ENCODE peak calls at places on chromosomes 7 and 10, in eight cellular contexts. G, U, E, R, F, S, A and O are unnamed samples.
A peak's percentile ranks its signal among the peaks of the same experiment; 100 is the strongest.

GRCh38 chr7:66682350-66683093 is 53.8 kb downstream of the KCTD7 start:
- DNase-seq in R (no peak), A (peak; percentile 22), S (no peak), F (no peak), G (no peak), U (peak; percentile 23), E (peak; percentile 43), O (no peak)

GRCh38 chr10:124649209-124649608 is 95.0 kb downstream of the FAM53B start:
- DNase-seq in A (peak; percentile 51), F (no peak), U (no peak), E (no peak), R (no peak), S (no peak), G (no peak), O (no peak)

GRCh38 chr10:114334301-114334700 is 70.0 kb downstream of the AFAP1L2 start:
- DNase-seq in F (no peak), E (no peak), U (no peak), R (peak; percentile 66), A (peak; percentile 52), G (no peak), S (no peak), O (no peak)

GRCh38 chr7:157238087-157238486 is 98.7 kb upstream of the DNAJB6 start:
- DNase-seq in S (no peak), G (no peak), R (no peak), E (no peak), A (no peak), F (no peak), U (no peak), O (no peak)

GRCh38 chr7:34184466-34184865 is 279.1 kb downstream of the BMPER start:
- DNase-seq in G (no peak), R (no peak), A (peak; percentile 51), S (no peak), U (no peak), F (no peak), E (no peak), O (no peak)

GRCh38 chr10:119103687-119104652 is at the start of gene DENND10:
- DNase-seq in R (peak; percentile 47), G (peak; percentile 75), A (peak; percentile 87), F (peak; percentile 48), U (peak; percentile 64), S (peak; percentile 79), E (peak; percentile 85), O (no peak)

GRCh38 chr10:5509691-5510090 is 10.3 kb upstream of the CALML5 start:
- DNase-seq in G (no peak), U (no peak), F (no peak), A (no peak), R (no peak), S (no peak), E (no peak), O (no peak)

GRCh38 chr7:158772916-158773315 is 56.4 kb downstream of the ESYT2 start:
- DNase-seq in E (no peak), U (no peak), R (no peak), A (peak; percentile 18), F (no peak), G (no peak), S (no peak), O (no peak)

GRCh38 chr10:117710181-117710798 is 167.7 kb downstream of the EMX2 start:
- DNase-seq in E (no peak), G (no peak), A (no peak), S (no peak), U (no peak), R (no peak), F (no peak), O (no peak)

GRCh38 chr7:79452495-79453265 is 787 bp downstream of the MAGI2 start:
- DNase-seq in S (no peak), F (no peak), G (no peak), R (no peak), U (peak; percentile 3), A (peak; percentile 36), E (no peak), O (no peak)

GRCh38 chr10:49837096-49837495 is 75.0 kb upstream of the OGDHL start:
- DNase-seq in F (no peak), E (no peak), R (no peak), G (no peak), S (no peak), U (no peak), A (peak; percentile 59), O (no peak)

GRCh38 chr7:158606111-158606510 is 18.5 kb upstream of the PTPRN2 start:
- DNase-seq in A (peak; percentile 52), F (no peak), E (no peak), G (no peak), R (no peak), S (no peak), U (no peak), O (no peak)

GRCh38 chr7:68121655-68122054 is 1125.0 kb downstream of the TYW1 start:
- DNase-seq in S (no peak), F (no peak), A (no peak), G (no peak), E (no peak), R (no peak), U (no peak), O (no peak)

GRCh38 chr10:102643346-102644065 is 773 bp upstream of the TRIM8 start:
- DNase-seq in S (no peak), U (peak; percentile 70), G (no peak), E (peak; percentile 65), A (peak; percentile 82), R (no peak), F (no peak), O (no peak)

GRCh38 chr7:135601182-135601581 is 43.5 kb downstream of the NUP205 start:
- DNase-seq in E (no peak), A (peak; percentile 73), F (no peak), S (no peak), G (no peak), U (no peak), R (no peak), O (no peak)

GRCh38 chr7:150755473-150756099 is 18.4 kb downstream of the GIMAP5 start:
- DNase-seq in R (no peak), G (peak; percentile 60), U (peak; percentile 10), A (no peak), E (no peak), F (no peak), S (no peak), O (peak; percentile 55)

GRCh38 chr10:36721851-36722250 is 403.5 kb upstream of the ANKRD30A start:
- DNase-seq in E (no peak), R (no peak), S (no peak), U (peak; percentile 24), A (peak; percentile 43), G (no peak), F (no peak), O (no peak)

DNA sequence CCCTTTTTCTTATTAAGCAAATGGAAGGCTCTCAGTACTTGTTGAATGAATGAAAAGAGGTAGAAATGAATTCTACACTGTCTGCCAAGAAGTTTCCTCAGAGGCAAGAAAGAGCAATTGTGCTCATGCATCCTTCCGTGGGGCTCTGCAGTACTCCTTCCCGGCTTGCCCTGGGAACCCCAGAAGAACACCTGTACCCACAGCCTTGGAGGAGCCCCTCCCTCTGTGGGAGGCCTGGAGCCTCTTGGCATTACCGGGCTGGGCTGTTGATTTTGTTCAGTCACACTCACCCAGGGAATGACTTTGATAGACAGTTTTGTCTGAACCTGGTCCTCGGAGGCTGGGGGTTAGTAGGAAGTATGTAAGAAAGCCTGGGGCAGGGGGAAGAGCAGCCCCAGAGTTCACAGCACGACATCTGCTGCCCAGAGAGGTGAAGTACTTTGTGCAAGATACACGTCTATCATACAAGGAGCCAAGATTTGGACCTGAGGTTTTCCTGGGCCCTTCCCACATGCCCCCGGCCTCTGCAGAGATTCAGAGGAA is 134.8 kb upstream of the GDF10 start:
- DNase-seq in G (no peak), A (no peak), F (no peak), S (no peak), R (no peak), E (no peak), U (no peak), O (no peak)
- TF ChIP-seq CTCF in G (no peak), A (peak; percentile 10), F (no peak), S (no peak), R (no peak), E (no peak), U (peak; percentile 34), O (no peak)

GRCh38 chr7:121329460-121330052 is 756 bp downstream of the WNT16 start:
- DNase-seq in A (peak; percentile 37), R (no peak), G (no peak), E (peak; percentile 43), U (no peak), F (no peak), S (no peak), O (no peak)

GRCh38 chr7:121328508-121329459 is at the start of gene WNT16:
- DNase-seq in A (peak; percentile 41), E (no peak), S (no peak), G (no peak), R (no peak), U (no peak), F (no peak), O (no peak)

GRCh38 chr7:121330053-121330833 is 1.4 kb downstream of the WNT16 start:
- DNase-seq in R (no peak), G (no peak), U (no peak), E (no peak), A (peak; percentile 24), S (no peak), F (no peak), O (no peak)

GRCh38 chr7:121331574-121331973 is 2.8 kb downstream of the WNT16 start:
- DNase-seq in A (no peak), F (no peak), G (no peak), S (no peak), E (no peak), R (no peak), U (no peak), O (no peak)

DNA sequence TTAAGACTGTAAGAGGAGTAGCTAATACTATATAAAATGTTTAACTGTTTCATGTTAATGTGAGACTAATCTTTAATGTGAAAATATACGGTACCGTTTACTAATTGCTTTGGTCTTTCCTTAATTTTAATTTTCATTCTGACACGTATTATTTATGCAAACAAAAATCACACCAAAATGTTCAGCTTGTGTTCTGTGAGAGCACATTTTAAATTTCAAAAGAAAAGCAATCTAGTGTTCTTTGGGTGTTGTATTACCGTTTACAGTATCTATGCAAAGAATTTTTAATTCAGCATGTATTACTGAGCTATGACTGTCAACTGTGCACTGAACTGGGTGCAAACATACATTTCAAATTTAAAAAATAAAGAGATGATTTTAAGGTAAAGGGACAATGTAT is 2.2 kb downstream of the WNT16 start:
- DNase-seq in F (no peak), R (no peak), G (no peak), A (no peak), S (no peak), E (no peak), U (no peak), O (no peak)
- H3K4me3 ChIP-seq in F (no peak overlapping the region), R (no peak overlapping the region), G (no peak overlapping the region), A (no peak overlapping the region), S (no peak overlapping the region), E (no peak overlapping the region), U (no peak overlapping the region), O (no peak overlapping the region)

DNA sequence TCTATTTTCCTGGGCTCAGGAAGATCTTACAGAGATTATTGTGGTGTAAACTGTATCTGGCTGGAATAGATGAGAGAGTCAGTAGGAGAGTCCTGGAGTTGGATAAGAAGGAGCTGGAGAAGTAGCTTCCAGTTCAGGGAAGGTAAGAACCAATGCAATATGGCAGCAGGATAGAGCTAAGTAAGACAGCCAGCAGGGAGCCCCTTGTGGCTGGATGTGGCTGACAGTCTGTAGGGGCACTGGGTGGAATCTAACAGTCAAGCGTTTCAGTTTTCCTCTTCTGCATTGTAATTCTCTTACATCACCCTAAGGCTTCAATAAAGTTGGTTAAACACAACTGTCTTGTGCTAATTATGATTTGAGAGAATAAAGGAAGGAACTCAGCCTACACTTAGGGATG is 105.8 kb upstream of the EEPD1 start:
- DNase-seq in A (peak; percentile 76), R (no peak), U (no peak), E (no peak), G (no peak), S (no peak), F (no peak), O (no peak)
- TF ChIP-seq CTCF in A (peak; percentile 58), R (peak; percentile 13), U (peak; percentile 52), E (no peak), G (no peak), S (no peak), F (peak; percentile 35), O (peak; percentile 48)

GRCh38 chr10:625751-626711 is 63.4 kb downstream of the DIP2C start:
- DNase-seq in F (no peak), U (no peak), R (no peak), S (no peak), E (no peak), G (no peak), A (no peak), O (no peak)
- H3K4me3 ChIP-seq in F (no peak overlapping the region), U (no peak overlapping the region), R (no peak overlapping the region), S (peak overlapping the region; percentile 59), E (no peak overlapping the region), G (no peak overlapping the region), A (no peak overlapping the region), O (no peak overlapping the region)